ENCODE peak calls at places on chromosome 12, in six cellular contexts. C is NB4, S is AG04450, Y is astrocyte of the spinal cord, A is GM23338, Z is tibial nerve. V is an unnamed sample.

GRCh38 chr12:39441963-39442894 is 691 bp downstream of the KIF21A start:
- DNase-seq in C (peak), A (peak), S (no peak), Y (peak), Z (peak), V (no peak)

GRCh38 chr12:108722463-108722862 is 8.9 kb downstream of the CORO1C start:
- DNase-seq in Z (no peak), A (no peak), C (no peak), Y (peak), S (no peak), V (no peak)

GRCh38 chr12:49949866-49950265 is 671 bp upstream of the AQP2 start:
- DNase-seq in Y (no peak), A (no peak), Z (no peak), S (no peak), C (no peak), V (no peak)

GRCh38 chr12:50665609-50666008 is 98.3 kb upstream of the ATF1 start:
- DNase-seq in S (no peak), Y (no peak), C (no peak), A (no peak), Z (no peak), V (no peak)

GRCh38 chr12:108495823-108496579 is 19.1 kb upstream of the FICD start:
- DNase-seq in S (no peak), Z (no peak), A (no peak), Y (no peak), C (no peak), V (no peak)

GRCh38 chr12:50402270-50403000 is 1.8 kb downstream of the LARP4 start:
- DNase-seq in Z (no peak), Y (no peak), A (no peak), S (no peak), C (no peak), V (no peak)

GRCh38 chr12:60100150-60100549 is 504.3 kb downstream of the SLC16A7 start:
- DNase-seq in Z (no peak), Y (peak), S (no peak), C (no peak), A (no peak), V (no peak)

GRCh38 chr12:56158029-56158925 is at the start of gene MYL6:
- DNase-seq in C (peak), A (peak), Z (peak), Y (peak), S (peak), V (peak)

GRCh38 chr12:110513842-110514241 is 11.7 kb downstream of the RAD9B start:
- DNase-seq in A (no peak), C (no peak), Z (no peak), Y (no peak), S (no peak), V (no peak)

GRCh38 chr12:75812341-75813018 is 219.1 kb downstream of the PHLDA1 start:
- DNase-seq in S (peak), A (peak), C (no peak), Y (peak), Z (no peak), V (no peak)

GRCh38 chr12:89451876-89452275 is 72.7 kb downstream of the GALNT4 start:
- DNase-seq in Y (peak), C (no peak), S (peak), A (peak), Z (no peak), V (peak)

GRCh38 chr12:4214912-4215861 is 58.4 kb upstream of the CCND2 start:
- DNase-seq in Z (peak), S (no peak), C (peak), Y (no peak), A (no peak), V (no peak)

GRCh38 chr12:80170915-80171314 is 71.6 kb downstream of the OTOGL start:
- DNase-seq in C (no peak), Y (no peak), A (no peak), Z (no peak), S (no peak), V (no peak)

GRCh38 chr12:104779134-104779533 is 179.0 kb downstream of the SLC41A2 start:
- DNase-seq in C (no peak), A (no peak), Z (no peak), Y (no peak), S (no peak), V (no peak)

GRCh38 chr12:48388430-48388829 is 37.7 kb upstream of the ZNF641 start:
- DNase-seq in Z (no peak), A (no peak), C (no peak), Y (peak), S (no peak), V (no peak)

GRCh38 chr12:56724660-56724988 is 475 bp downstream of the NACA start:
- DNase-seq in Y (no peak), Z (no peak), A (peak), S (no peak), C (no peak), V (no peak)

GRCh38 chr12:47082963-47083621 is 3.3 kb upstream of the AMIGO2 start:
- DNase-seq in S (peak), A (no peak), C (peak), Z (no peak), Y (peak), V (no peak)

GRCh38 chr12:11705010-11705409 is 55.5 kb downstream of the ETV6 start:
- DNase-seq in S (peak), A (no peak), C (peak), Z (no peak), Y (peak), V (no peak)

GRCh38 chr12:115017346-115017745 is 333.4 kb upstream of the TBX3 start:
- DNase-seq in C (no peak), A (peak), S (no peak), Z (no peak), Y (no peak), V (no peak)

GRCh38 chr12:23055004-23055403 is 430.0 kb downstream of the ETNK1 start:
- DNase-seq in Y (peak), S (no peak), C (peak), A (peak), Z (no peak), V (no peak)
- TF ChIP-seq CTCF in Y (peak), S (peak), C (peak), A (peak), Z (no peak), V (peak)

GRCh38 chr12:121533391-121534090 is 47.3 kb downstream of the KDM2B start:
- DNase-seq in C (no peak), A (no peak), Z (no peak), S (no peak), Y (no peak), V (no peak)
- H3K4me3 ChIP-seq in C (no peak), A (no peak), Z (no peak), S (no peak), Y (no peak), V (no peak)

GRCh38 chr12:91695964-91696363 is 449.7 kb downstream of the BTG1 start:
- DNase-seq in S (no peak), Y (no peak), Z (no peak), A (no peak), C (no peak), V (no peak)
- TF ChIP-seq CTCF in S (no peak), Y (no peak), Z (no peak), A (peak), C (no peak), V (no peak)

GRCh38 chr12:85280138-85280983 is at the start of gene ALX1:
- DNase-seq in Y (peak), Z (no peak), C (no peak), S (no peak), A (peak), V (no peak)

GRCh38 chr12:85277900-85278597 is 2.0 kb upstream of the ALX1 start:
- DNase-seq in Z (no peak), Y (peak), C (no peak), S (no peak), A (peak), V (no peak)

GRCh38 chr12:85280984-85281946 is 1.2 kb downstream of the ALX1 start:
- DNase-seq in C (no peak), Z (no peak), A (peak), Y (peak), S (no peak), V (no peak)

GRCh38 chr12:85278598-85279448 is 1.2 kb upstream of the ALX1 start:
- DNase-seq in Z (no peak), C (no peak), A (peak), Y (peak), S (no peak), V (no peak)

DNA sequence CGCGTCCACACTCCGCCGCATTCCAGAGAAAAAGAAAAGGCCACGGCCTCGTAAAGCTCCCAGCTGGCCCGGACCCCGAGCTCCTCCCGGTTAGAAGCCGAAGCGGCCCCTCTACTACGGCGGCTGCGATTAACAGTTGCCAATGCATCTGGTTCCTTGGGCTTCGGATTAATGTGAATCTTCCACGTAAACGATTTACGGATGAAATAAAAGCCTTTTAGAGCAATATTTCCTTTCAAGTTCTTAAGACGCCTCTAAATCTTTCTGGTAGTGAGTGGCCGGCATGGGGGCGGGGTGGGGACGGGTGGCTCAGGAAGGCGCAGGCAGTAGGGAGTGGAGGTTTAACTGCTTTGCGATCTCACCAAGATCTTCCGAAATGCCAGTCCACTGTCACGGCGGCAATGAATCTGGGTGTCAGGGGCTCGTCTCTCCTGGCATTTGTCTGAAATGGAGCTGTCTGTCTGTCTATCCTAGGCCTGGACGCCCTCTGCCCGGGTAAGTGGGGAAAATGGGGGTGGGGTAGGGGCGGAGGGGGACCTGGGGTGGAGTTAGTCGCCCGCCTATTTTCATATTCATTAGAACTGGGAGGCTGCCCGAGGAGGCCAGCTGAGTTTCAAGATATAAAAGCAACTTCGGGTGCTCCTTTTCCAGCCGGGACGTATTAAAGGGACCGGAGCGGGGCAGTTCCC is 427 bp upstream of the ALX1 start:
- DNase-seq in C (no peak), S (no peak), Z (no peak), A (peak), Y (peak), V (no peak)
- H3K4me3 ChIP-seq in C (no peak), S (peak), Z (peak), A (peak), Y (peak), V (peak)

DNA sequence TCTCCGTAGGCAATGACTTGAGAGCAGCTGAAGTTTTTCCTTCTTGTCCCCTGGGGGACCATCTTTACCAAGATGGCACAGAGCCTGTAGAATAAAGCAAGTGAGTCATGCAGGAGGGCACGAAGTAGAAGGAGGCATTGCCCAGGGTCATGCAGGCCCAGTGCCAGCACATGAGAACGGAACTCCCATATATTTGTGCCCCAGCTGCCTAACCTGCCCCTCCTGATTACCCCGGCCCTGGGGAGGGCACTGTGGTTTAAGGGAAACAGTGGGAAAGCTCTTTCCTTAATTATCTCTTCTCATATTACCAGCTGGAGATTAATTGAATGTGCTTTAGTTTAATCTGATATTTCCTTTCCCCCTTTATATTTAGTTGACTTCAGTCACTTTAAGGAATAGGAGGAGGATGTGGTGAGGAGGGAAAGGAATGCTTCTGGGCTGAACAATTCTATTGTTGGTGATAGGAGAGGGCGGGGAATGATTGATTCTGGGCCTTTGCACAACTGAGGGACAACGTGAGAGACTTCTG is 51.9 kb downstream of the RASSF8 start:
- DNase-seq in A (no peak), Y (peak), Z (no peak), S (no peak), C (no peak), V (no peak)
- TF ChIP-seq CTCF in A (no peak), Y (no peak), Z (no peak), S (no peak), C (no peak), V (no peak)